ENCODE peak calls at places on chromosome 15, in five cellular contexts. R is WTC11, P is uterus, U is left ventricle myocardium inferior, A is H1. D is an unnamed sample.

GRCh38 chr15:97156739-97157265 is 803.7 kb upstream of the ARRDC4 start:
- DNase-seq in R (no peak), P (no peak), U (no peak), A (no peak), D (no peak)

GRCh38 chr15:62135532-62136134 is 29.5 kb downstream of the C2CD4B start:
- DNase-seq in R (no peak), P (peak; percentile 45), U (no peak), A (no peak), D (no peak)

GRCh38 chr15:94294556-94294955 is 63.2 kb downstream of the MCTP2 start:
- DNase-seq in R (no peak), P (no peak), U (no peak), A (no peak), D (no peak)

GRCh38 chr15:91890614-91891013 is 37.1 kb downstream of the SLCO3A1 start:
- DNase-seq in R (no peak), P (no peak), U (no peak), A (peak; percentile 13), D (no peak)

GRCh38 chr15:91291673-91292072 is 191.6 kb downstream of the SV2B start:
- DNase-seq in R (peak; percentile 23), P (no peak), U (no peak), A (no peak), D (no peak)

GRCh38 chr15:48250640-48251076 is 44.6 kb downstream of the SLC12A1 start:
- DNase-seq in R (peak; percentile 28), P (no peak), U (no peak), A (peak; percentile 47), D (peak; percentile 28)

GRCh38 chr15:41494922-41495735 is 1.5 kb downstream of the ITPKA start:
- DNase-seq in R (peak; percentile 54), P (no peak), U (no peak), A (peak; percentile 83), D (peak; percentile 16)

GRCh38 chr15:34942363-34942762 is 27.2 kb downstream of the AQR start:
- DNase-seq in R (no peak), P (no peak), U (no peak), A (no peak), D (no peak)

GRCh38 chr15:58065011-58065444 is 483 bp downstream of the ALDH1A2 start:
- DNase-seq in R (peak; percentile 46), P (peak; percentile 41), U (peak; percentile 38), A (peak; percentile 65), D (peak; percentile 8)

GRCh38 chr15:99492716-99493115 is 73.1 kb upstream of the MEF2A start:
- DNase-seq in R (no peak), P (no peak), U (no peak), A (no peak), D (no peak)

GRCh38 chr15:64096486-64097431 is 977 bp downstream of the SNX1 start:
- DNase-seq in R (no peak), P (no peak), U (no peak), A (no peak), D (no peak)

GRCh38 chr15:43150171-43150929 is 17.0 kb downstream of the TMEM62 start:
- DNase-seq in R (no peak), P (no peak), U (no peak), A (no peak), D (no peak)

GRCh38 chr15:98581715-98582114 is 66.6 kb upstream of the IGF1R start:
- DNase-seq in R (no peak), P (no peak), U (no peak), A (no peak), D (no peak)

GRCh38 chr15:89203705-89204273 is 17.6 kb downstream of the RLBP1 start:
- DNase-seq in R (no peak), P (no peak), U (no peak), A (no peak), D (no peak)

GRCh38 chr15:73227433-73228056 is 141.2 kb downstream of the HCN4 start:
- DNase-seq in R (no peak), P (no peak), U (no peak), A (no peak), D (no peak)

GRCh38 chr15:43473885-43474284 is 19.1 kb downstream of the TP53BP1 start:
- DNase-seq in R (no peak), P (no peak), U (no peak), A (no peak), D (no peak)

GRCh38 chr15:72784233-72784876 is 797 bp upstream of the ADPGK start:
- DNase-seq in R (no peak), P (no peak), U (no peak), A (peak; percentile 51), D (peak; percentile 60)

GRCh38 chr15:96948981-96949380 is 618.5 kb downstream of the NR2F2 start:
- DNase-seq in R (no peak), P (no peak), U (no peak), A (no peak), D (no peak)

GRCh38 chr15:40944510-40945296 is 8.6 kb upstream of the CHAC1 start:
- DNase-seq in R (no peak), P (no peak), U (no peak), A (no peak), D (no peak)

GRCh38 chr15:51089699-51090098 is 5.0 kb downstream of the TNFAIP8L3 start:
- DNase-seq in R (no peak), P (no peak), U (no peak), A (no peak), D (no peak)

GRCh38 chr15:76345880-76346665 is 9.5 kb downstream of the ISL2 start:
- DNase-seq in R (peak; percentile 68), P (no peak), U (no peak), A (peak; percentile 77), D (peak; percentile 8)

GRCh38 chr15:50137330-50137761 is 18.3 kb upstream of the ATP8B4 start:
- DNase-seq in R (no peak), P (no peak), U (no peak), A (no peak), D (no peak)

GRCh38 chr15:40340038-40340739 is 550 bp downstream of the CCDC9B start:
- DNase-seq in R (no peak), P (peak; percentile 87), U (peak; percentile 90), A (peak; percentile 56), D (no peak)

GRCh38 chr15:94001113-94001919 is 230.0 kb upstream of the MCTP2 start:
- DNase-seq in R (no peak), P (no peak), U (no peak), A (no peak), D (no peak)

GRCh38 chr15:60539017-60539416 is 60.1 kb upstream of the ICE2 start:
- DNase-seq in R (no peak), P (no peak), U (no peak), A (no peak), D (no peak)

GRCh38 chr15:89068325-89068784 is 19.9 kb upstream of the ABHD2 start:
- DNase-seq in R (no peak), P (peak; percentile 49), U (no peak), A (no peak), D (no peak)

GRCh38 chr15:58934521-58934920 is 1.0 kb upstream of the SLTM start:
- DNase-seq in R (no peak), P (no peak), U (no peak), A (no peak), D (no peak)

GRCh38 chr15:50890751-50891150 is 17.7 kb upstream of the AP4E1 start:
- DNase-seq in R (no peak), P (no peak), U (no peak), A (no peak), D (no peak)

GRCh38 chr15:101538177-101538576 is 48.7 kb upstream of the PCSK6 start:
- DNase-seq in R (no peak), P (no peak), U (no peak), A (peak; percentile 8), D (no peak)

GRCh38 chr15:69668049-69668705 is 215.6 kb downstream of the RPLP1 start:
- DNase-seq in R (no peak), P (no peak), U (no peak), A (no peak), D (no peak)

GRCh38 chr15:73747847-73748605 is 5.1 kb downstream of the INSYN1 start:
- DNase-seq in R (no peak), P (no peak), U (no peak), A (no peak), D (no peak)

GRCh38 chr15:25863067-25863967 is at the start of gene ATP10A:
- DNase-seq in R (peak; percentile 44), P (peak; percentile 37), U (peak; percentile 53), A (peak; percentile 73), D (peak; percentile 30)

GRCh38 chr15:81939604-81940440 is 106.0 kb downstream of the MEX3B start:
- DNase-seq in R (peak; percentile 46), P (no peak), U (no peak), A (peak; percentile 53), D (peak; percentile 36)

GRCh38 chr15:71649894-71650293 is 160.5 kb upstream of the NR2E3 start:
- DNase-seq in R (no peak), P (no peak), U (no peak), A (no peak), D (no peak)

GRCh38 chr15:33215941-33216872 is 21.7 kb upstream of the FMN1 start:
- DNase-seq in R (no peak), P (no peak), U (no peak), A (no peak), D (no peak)
- TF ChIP-seq CTCF in R (peak; percentile 22), P (no peak), U (peak; percentile 52), A (no peak), D (peak; percentile 66)

DNA sequence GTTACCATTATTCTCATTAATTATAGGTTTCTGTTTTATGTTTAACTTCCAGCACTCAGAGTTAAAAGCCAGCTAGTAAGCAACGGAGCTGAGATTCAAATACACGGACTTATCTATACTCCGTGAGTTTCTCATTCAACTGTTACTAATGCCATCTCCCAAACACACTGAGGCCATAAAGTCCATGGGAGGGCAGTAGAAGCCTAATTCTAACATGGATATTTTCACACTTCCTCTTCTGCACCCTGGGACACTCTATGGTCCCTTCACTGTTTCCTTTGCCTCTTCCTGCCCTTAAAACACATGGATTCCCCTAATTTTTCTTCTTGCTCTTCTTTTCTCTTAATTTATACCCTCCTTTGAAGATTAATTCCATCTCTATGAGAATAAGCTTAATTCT is 245.0 kb downstream of the KLF13 start:
- DNase-seq in R (no peak), P (no peak), U (no peak), A (no peak), D (no peak)
- TF ChIP-seq CTCF in R (no peak), P (no peak), U (peak; percentile 33), A (no peak), D (no peak)

DNA sequence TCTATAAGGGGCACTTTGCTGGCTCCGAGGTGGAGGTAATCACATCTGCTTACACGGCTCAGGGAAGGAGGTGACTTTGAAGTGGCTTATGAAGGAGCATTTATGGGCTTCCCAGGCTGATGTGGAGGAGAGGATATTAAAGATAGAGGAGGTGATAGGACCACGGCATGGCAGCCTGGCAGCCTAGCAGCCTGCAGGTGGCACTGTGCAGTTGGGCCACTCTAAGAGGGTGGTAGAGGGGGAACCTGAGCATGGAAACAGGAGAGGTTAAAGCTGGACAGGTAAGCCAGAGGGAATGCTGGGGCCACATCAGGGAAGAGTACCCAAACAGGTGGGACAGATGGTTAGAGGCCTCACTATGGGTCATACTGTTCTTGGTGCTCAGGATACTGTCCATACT is 375.0 kb downstream of the WDR72 start:
- DNase-seq in R (peak; percentile 54), P (no peak), U (no peak), A (peak; percentile 59), D (no peak)
- TF ChIP-seq CTCF in R (peak; percentile 26), P (no peak), U (no peak), A (peak; percentile 89), D (peak; percentile 30)

DNA sequence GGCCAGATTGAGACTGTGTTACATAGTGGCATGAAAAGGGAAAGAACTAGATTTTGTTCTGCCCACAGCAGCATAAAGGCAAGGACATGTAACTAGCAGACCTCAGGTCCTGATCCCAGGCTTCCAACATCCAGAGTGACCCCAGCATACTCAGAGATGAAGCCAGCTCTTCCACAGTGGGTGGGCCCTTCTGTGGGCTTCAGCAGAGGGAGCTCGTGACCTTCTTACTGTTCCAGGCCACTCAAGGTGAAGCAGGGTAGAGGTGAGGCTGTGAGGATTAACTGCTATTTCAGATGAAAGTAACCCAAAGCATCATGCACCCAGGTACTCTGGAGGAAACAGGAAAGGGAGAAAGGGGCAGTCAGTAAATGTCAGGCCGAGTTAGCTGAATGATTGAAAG is 905 bp upstream of the SLC24A1 start:
- DNase-seq in R (no peak), P (no peak), U (no peak), A (no peak), D (no peak)
- TF ChIP-seq CTCF in R (no peak), P (no peak), U (no peak), A (no peak), D (no peak)